ENCODE peak calls at places on chromosomes 3 and 15, in six cellular contexts. Y is GM23248, I is activated B cell treated with CpG ODN at 0.5 μM for 24 hours, A is RWPE1, X is WTC11, O is substantia nigra. N is an unnamed sample.

GRCh38 chr3:130939753-130940152 is 45.9 kb downstream of the ATP2C1 start:
- DNase-seq in O (no peak), I (no peak), X (no peak), Y (no peak), A (no peak), N (no peak)

GRCh38 chr15:96340611-96341464 is 10.3 kb downstream of the NR2F2 start:
- DNase-seq in Y (peak), X (peak), I (no peak), O (peak), A (no peak), N (peak)

GRCh38 chr3:71104090-71104489 is 479.4 kb downstream of the FOXP1 start:
- DNase-seq in X (no peak), Y (peak), O (no peak), A (no peak), I (no peak), N (no peak)

GRCh38 chr3:170529912-170530311 is 56.0 kb downstream of the SLC7A14 start:
- DNase-seq in X (no peak), Y (no peak), O (no peak), I (no peak), A (no peak), N (no peak)

GRCh38 chr3:54949491-54950044 is 21.7 kb upstream of the LRTM1 start:
- DNase-seq in A (no peak), Y (no peak), I (no peak), O (no peak), X (no peak), N (no peak)

GRCh38 chr15:74320358-74321247 is 46.8 kb downstream of the CYP11A1 start:
- DNase-seq in O (no peak), I (no peak), X (peak), Y (peak), A (peak), N (peak)

GRCh38 chr15:29942144-29942543 is 119.9 kb upstream of the TJP1 start:
- DNase-seq in X (no peak), A (no peak), O (no peak), Y (peak), I (no peak), N (no peak)

GRCh38 chr15:94335616-94336015 is 104.3 kb downstream of the MCTP2 start:
- DNase-seq in A (no peak), I (no peak), Y (peak), O (no peak), X (no peak), N (no peak)

GRCh38 chr15:40016224-40016865 is 22.6 kb downstream of the SRP14 start:
- DNase-seq in X (no peak), I (no peak), O (no peak), A (no peak), Y (peak), N (no peak)

GRCh38 chr3:129195731-129196256 is 12.1 kb upstream of the CNBP start:
- DNase-seq in I (no peak), Y (peak), X (no peak), A (peak), O (peak), N (no peak)

GRCh38 chr3:113005622-113006021 is 14.8 kb downstream of the GTPBP8 start:
- DNase-seq in I (no peak), X (no peak), O (no peak), A (no peak), Y (no peak), N (no peak)

GRCh38 chr3:18809640-18810305 is 338.5 kb upstream of the KCNH8 start:
- DNase-seq in O (no peak), A (no peak), I (no peak), Y (no peak), X (no peak), N (no peak)

GRCh38 chr3:13111173-13111873 is 38.1 kb upstream of the IQSEC1 start:
- DNase-seq in Y (no peak), I (no peak), X (no peak), O (no peak), A (no peak), N (peak)

GRCh38 chr15:29686445-29687203 is 135.6 kb downstream of the TJP1 start:
- DNase-seq in I (no peak), A (no peak), O (no peak), Y (no peak), X (no peak), N (no peak)

GRCh38 chr3:18062289-18063025 is 320.0 kb upstream of the TBC1D5 start:
- DNase-seq in O (no peak), I (no peak), A (peak), Y (peak), X (no peak), N (no peak)

GRCh38 chr15:40087095-40087805 is 21.4 kb downstream of the BMF start:
- DNase-seq in X (no peak), Y (no peak), I (no peak), A (no peak), O (no peak), N (peak)

GRCh38 chr3:97713634-97714033 is 50.9 kb upstream of the ARL6 start:
- DNase-seq in X (no peak), A (no peak), I (no peak), O (no peak), Y (no peak), N (no peak)

GRCh38 chr15:52140646-52141045 is 28.1 kb upstream of the BCL2L10 start:
- DNase-seq in I (no peak), Y (no peak), A (no peak), O (no peak), X (no peak), N (peak)

GRCh38 chr3:53921296-53921695 is 29.6 kb upstream of the SELENOK start:
- DNase-seq in A (no peak), O (no peak), Y (peak), X (no peak), I (no peak), N (no peak)

GRCh38 chr3:177905895-177906511 is 630.2 kb upstream of the KCNMB2 start:
- DNase-seq in X (no peak), Y (peak), I (no peak), A (peak), O (no peak), N (peak)

GRCh38 chr3:188559856-188560255 is 405.9 kb downstream of the LPP start:
- DNase-seq in X (no peak), I (no peak), A (no peak), O (no peak), Y (no peak), N (no peak)

N was measured in endodermal cell.